ENCODE peak calls at places on chromosomes 1 and 21, in eight cellular contexts. A is OCI-LY7; X is AG09319; T is AG09309; O is PC-3; V is RWPE2; F is progenitor cell of endocrine pancreas; Y is CD8-positive, alpha-beta T cell. E is an unnamed sample.
A peak's percentile ranks its signal among the peaks of the same experiment; 100 is the strongest.

GRCh38 chr1:199639453-199639852 is 388.1 kb upstream of the NR5A2 start:
- DNase-seq in A (no peak), X (no peak), T (no peak), O (no peak), V (no peak), F (no peak), Y (no peak), E (no peak)

GRCh38 chr1:204923626-204924012 is 53.0 kb downstream of the NFASC start:
- DNase-seq in A (no peak), X (no peak), T (no peak), O (no peak), V (no peak), F (no peak), Y (no peak), E (no peak)

GRCh38 chr1:47565676-47566075 is 127.8 kb downstream of the FOXD2 start:
- DNase-seq in A (no peak), X (no peak), T (no peak), O (no peak), V (no peak), F (no peak), Y (no peak), E (no peak)

GRCh38 chr1:63326106-63326472 is 3.7 kb downstream of the FOXD3 start:
- DNase-seq in A (no peak), X (no peak), T (no peak), O (no peak), V (no peak), F (no peak), Y (no peak), E (no peak)

GRCh38 chr1:52834798-52835197 is 7.8 kb upstream of the ZYG11A start:
- DNase-seq in A (no peak), X (no peak), T (no peak), O (no peak), V (no peak), F (no peak), Y (no peak), E (no peak)

GRCh38 chr1:246503341-246503740 is 3.7 kb downstream of the SMYD3 start:
- DNase-seq in A (no peak), X (no peak), T (peak; percentile 25), O (peak; percentile 97), V (no peak), F (no peak), Y (no peak), E (peak; percentile 53)

GRCh38 chr1:189336115-189337100 is 1141.3 kb downstream of the BRINP3 start:
- DNase-seq in A (no peak), X (no peak), T (no peak), O (no peak), V (no peak), F (no peak), Y (no peak), E (no peak)

GRCh38 chr1:224539971-224540370 is 76.1 kb upstream of the CNIH3 start:
- DNase-seq in A (no peak), X (no peak), T (no peak), O (no peak), V (no peak), F (no peak), Y (no peak), E (no peak)

GRCh38 chr1:180151508-180151907 is 3.2 kb upstream of the QSOX1 start:
- DNase-seq in A (no peak), X (no peak), T (peak; percentile 67), O (peak; percentile 94), V (no peak), F (no peak), Y (no peak), E (peak; percentile 87)

GRCh38 chr1:39048745-39049370 is 22.7 kb downstream of the NDUFS5 start:
- DNase-seq in A (no peak), X (no peak), T (no peak), O (no peak), V (no peak), F (no peak), Y (no peak), E (no peak)

GRCh38 chr1:53682369-53682685 is 56.6 kb downstream of the GLIS1 start:
- DNase-seq in A (no peak), X (no peak), T (no peak), O (no peak), V (no peak), F (no peak), Y (no peak), E (no peak)

GRCh38 chr1:224735159-224735558 is 119.0 kb downstream of the CNIH3 start:
- DNase-seq in A (no peak), X (no peak), T (no peak), O (no peak), V (no peak), F (no peak), Y (no peak), E (no peak)

GRCh38 chr1:201023517-201023902 is at the start of gene KIF21B:
- DNase-seq in A (peak; percentile 92), X (no peak), T (no peak), O (peak; percentile 52), V (no peak), F (peak; percentile 82), Y (peak; percentile 87), E (no peak)

GRCh38 chr1:42385283-42385682 is 4.7 kb downstream of the RIMKLA start:
- DNase-seq in A (no peak), X (no peak), T (no peak), O (peak; percentile 38), V (no peak), F (no peak), Y (no peak), E (peak; percentile 15)

GRCh38 chr1:113751516-113751915 is 7.8 kb downstream of the PHTF1 start:
- DNase-seq in A (no peak), X (no peak), T (no peak), O (no peak), V (no peak), F (no peak), Y (no peak), E (no peak)

GRCh38 chr1:25442178-25442577 is 11.5 kb downstream of the MACO1 start:
- DNase-seq in A (no peak), X (no peak), T (no peak), O (peak; percentile 37), V (no peak), F (no peak), Y (no peak), E (peak; percentile 38)

GRCh38 chr1:7886346-7886745 is 33.5 kb upstream of the UTS2 start:
- DNase-seq in A (no peak), X (no peak), T (no peak), O (peak; percentile 40), V (no peak), F (no peak), Y (no peak), E (no peak)

GRCh38 chr1:186078245-186078644 is 296.8 kb downstream of the TPR start:
- DNase-seq in A (no peak), X (no peak), T (no peak), O (peak; percentile 4), V (no peak), F (no peak), Y (no peak), E (peak; percentile 28)

GRCh38 chr21:19340303-19340702 is 936.7 kb upstream of the TMPRSS15 start:
- DNase-seq in A (no peak), X (no peak), T (no peak), O (no peak), V (no peak), F (no peak), Y (no peak), E (no peak)

GRCh38 chr1:25619101-25619890 is 2.7 kb downstream of the MAN1C1 start:
- DNase-seq in A (peak; percentile 66), X (no peak), T (no peak), O (peak; percentile 19), V (no peak), F (peak; percentile 54), Y (no peak), E (no peak)

GRCh38 chr1:83769594-83770321 is 229.2 kb downstream of the TTLL7 start:
- DNase-seq in A (peak; percentile 35), X (no peak), T (no peak), O (no peak), V (no peak), F (no peak), Y (no peak), E (no peak)

GRCh38 chr1:152917794-152918193 is 9.4 kb downstream of the IVL start:
- DNase-seq in A (no peak), X (no peak), T (no peak), O (peak; percentile 12), V (no peak), F (no peak), Y (no peak), E (no peak)
- TF ChIP-seq CTCF in A (peak; percentile 31), X (no peak), T (no peak), O (peak; percentile 22), V (peak; percentile 61), F (peak; percentile 50), Y (no peak), E (no peak)

GRCh38 chr21:44337941-44338895 is 972 bp downstream of the CFAP410 start:
- DNase-seq in A (peak; percentile 47), X (no peak), T (no peak), O (peak; percentile 66), V (no peak), F (peak; percentile 53), Y (no peak), E (peak; percentile 44)
- TF ChIP-seq CTCF in A (peak; percentile 24), X (peak; percentile 40), T (peak; percentile 47), O (peak; percentile 53), V (peak; percentile 24), F (peak; percentile 44), Y (no peak), E (peak; percentile 58)

DNA sequence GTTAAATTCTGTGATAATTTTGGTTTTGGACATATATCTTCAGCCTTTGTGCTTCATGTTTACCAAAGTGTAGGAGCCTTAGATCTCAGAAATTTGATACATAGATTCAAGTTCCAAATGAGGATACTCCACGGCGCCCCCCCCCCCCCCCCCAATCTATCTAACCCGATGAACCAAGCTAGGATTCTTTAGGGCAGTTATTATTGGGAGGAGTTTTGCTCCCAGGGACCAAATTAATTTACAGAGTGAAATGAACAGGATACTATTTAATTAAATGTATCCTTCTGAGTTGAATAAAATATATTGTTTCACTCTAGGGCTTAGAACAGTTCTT is 3.2 kb downstream of the USP25 start:
- DNase-seq in A (no peak), X (no peak), T (no peak), O (no peak), V (no peak), F (no peak), Y (no peak), E (no peak)
- TF ChIP-seq CTCF in A (no peak), X (no peak), T (no peak), O (no peak), V (no peak), F (no peak), Y (no peak), E (no peak)

GRCh38 chr1:22611530-22611947 is 24.9 kb upstream of the C1QA start:
- DNase-seq in A (peak; percentile 33), X (peak; percentile 3), T (peak; percentile 4), O (peak; percentile 51), V (no peak), F (peak; percentile 80), Y (no peak), E (peak; percentile 33)

GRCh38 chr1:22613226-22613918 is 23.1 kb upstream of the C1QA start:
- DNase-seq in A (no peak), X (no peak), T (no peak), O (no peak), V (no peak), F (no peak), Y (no peak), E (no peak)

GRCh38 chr1:22607154-22607553 is 29.3 kb upstream of the C1QA start:
- DNase-seq in A (no peak), X (no peak), T (no peak), O (no peak), V (no peak), F (no peak), Y (no peak), E (no peak)

GRCh38 chr1:22612657-22613056 is 23.8 kb upstream of the C1QA start:
- DNase-seq in A (no peak), X (no peak), T (no peak), O (no peak), V (no peak), F (no peak), Y (no peak), E (no peak)

GRCh38 chr1:22609291-22609690 is 27.1 kb upstream of the C1QA start:
- DNase-seq in A (no peak), X (no peak), T (no peak), O (no peak), V (no peak), F (no peak), Y (no peak), E (no peak)
- TF ChIP-seq CTCF in A (no peak), X (no peak), T (no peak), O (no peak), V (no peak), F (no peak), Y (no peak), E (no peak)